ENCODE peak calls at places on chromosomes 5 and 9, in ten cellular contexts. M is tibial nerve, X is sigmoid colon, V is NB4, H is adrenal gland, U is upper lobe of left lung, N is body of pancreas, C is thyroid gland, P is Peyer's patch, B is uterus. R is an unnamed sample.

GRCh38 chr9:19830796-19831195 is 42.0 kb upstream of the SLC24A2 start:
- DNase-seq in N (no peak), M (no peak), X (no peak), B (no peak), P (no peak), C (no peak), U (no peak), V (no peak), H (no peak), R (no peak)

GRCh38 chr5:174736777-174737176 is 12.4 kb downstream of the MSX2 start:
- DNase-seq in U (no peak), V (no peak), M (no peak), H (no peak), B (no peak), X (no peak), C (no peak), N (no peak), P (no peak), R (no peak)

GRCh38 chr5:151480384-151480783 is 33.0 kb downstream of the SLC36A1 start:
- DNase-seq in M (no peak), V (peak), P (no peak), N (peak), H (no peak), X (no peak), B (no peak), U (no peak), C (no peak), R (no peak)

GRCh38 chr9:3528466-3528865 is 2.7 kb upstream of the RFX3 start:
- DNase-seq in C (no peak), X (no peak), N (no peak), M (no peak), B (no peak), P (peak), H (no peak), U (no peak), V (peak), R (no peak)

GRCh38 chr5:107425541-107426031 is 245.2 kb downstream of the EFNA5 start:
- DNase-seq in M (no peak), B (no peak), V (no peak), U (no peak), C (no peak), H (no peak), P (no peak), N (no peak), X (no peak), R (peak)

GRCh38 chr5:96256795-96257470 is 176.1 kb downstream of the PCSK1 start:
- DNase-seq in H (peak), N (peak), U (no peak), V (peak), X (no peak), P (no peak), C (no peak), B (peak), M (no peak), R (no peak)

GRCh38 chr9:78144663-78145377 is 91.1 kb upstream of the CEP78 start:
- DNase-seq in U (no peak), H (no peak), M (no peak), N (no peak), B (no peak), P (no peak), X (no peak), V (peak), C (no peak), R (no peak)

GRCh38 chr9:77166193-77166592 is 11.1 kb upstream of the VPS13A start:
- DNase-seq in H (no peak), N (no peak), V (no peak), X (no peak), C (no peak), U (no peak), B (no peak), P (no peak), M (no peak), R (no peak)

GRCh38 chr5:158777647-158778368 is 321.9 kb downstream of the EBF1 start:
- DNase-seq in X (no peak), P (no peak), U (no peak), N (no peak), B (peak), H (peak), V (no peak), M (no peak), C (no peak), R (no peak)

GRCh38 chr9:385818-386398 is 171.2 kb downstream of the DOCK8 start:
- DNase-seq in V (peak), H (peak), N (peak), P (no peak), B (peak), C (peak), M (peak), X (peak), U (no peak), R (peak)

GRCh38 chr5:55816342-55816741 is 34.8 kb upstream of the IL31RA start:
- DNase-seq in U (no peak), B (no peak), X (no peak), M (no peak), V (peak), H (no peak), N (no peak), P (no peak), C (no peak), R (peak)

GRCh38 chr9:131817627-131818026 is 77.8 kb upstream of the RAPGEF1 start:
- DNase-seq in N (peak), V (no peak), M (no peak), B (no peak), H (no peak), P (no peak), X (no peak), C (no peak), U (no peak), R (no peak)

GRCh38 chr5:181109489-181110013 is 21.4 kb downstream of the OR2V1 start:
- DNase-seq in V (no peak), H (peak), X (peak), B (no peak), P (no peak), N (no peak), U (no peak), C (no peak), M (no peak), R (no peak)

GRCh38 chr5:5383461-5383860 is 39.0 kb upstream of the ICE1 start:
- DNase-seq in V (no peak), M (no peak), B (no peak), U (no peak), C (no peak), H (no peak), N (no peak), P (no peak), X (no peak), R (no peak)

GRCh38 chr5:141835928-141836667 is 42.1 kb downstream of the PCDH1 start:
- DNase-seq in H (no peak), M (no peak), V (no peak), U (no peak), X (no peak), B (no peak), C (no peak), N (no peak), P (no peak), R (no peak)

GRCh38 chr5:72608922-72609321 is 101.7 kb upstream of the ZNF366 start:
- DNase-seq in V (no peak), N (no peak), H (no peak), U (no peak), C (no peak), B (no peak), P (no peak), X (no peak), M (no peak), R (no peak)

GRCh38 chr9:120438111-120438510 is 141.9 kb downstream of the CDK5RAP2 start:
- DNase-seq in H (no peak), X (no peak), N (no peak), M (no peak), U (no peak), P (no peak), V (peak), C (no peak), B (no peak), R (no peak)

GRCh38 chr5:115961413-115962238 is 649 bp upstream of the LVRN start:
- DNase-seq in X (no peak), P (no peak), M (no peak), N (no peak), H (no peak), U (peak), V (no peak), B (no peak), C (peak), R (no peak)

GRCh38 chr5:55222061-55222818 is 4.9 kb downstream of the MCIDAS start:
- DNase-seq in M (no peak), N (no peak), B (no peak), C (no peak), H (no peak), U (peak), X (no peak), P (no peak), V (peak), R (no peak)

GRCh38 chr5:159103086-159103485 is 3.4 kb upstream of the EBF1 start:
- DNase-seq in U (no peak), B (no peak), C (no peak), N (no peak), P (no peak), X (no peak), H (no peak), V (no peak), M (no peak), R (no peak)

GRCh38 chr5:96336351-96336985 is 96.6 kb downstream of the PCSK1 start:
- DNase-seq in X (peak), P (peak), C (peak), M (peak), N (peak), V (peak), B (peak), H (peak), U (no peak), R (no peak)

GRCh38 chr5:115432691-115433090 is 111.9 kb downstream of the FEM1C start:
- DNase-seq in P (no peak), N (no peak), H (no peak), V (no peak), C (no peak), M (no peak), X (no peak), U (no peak), B (no peak), R (no peak)

GRCh38 chr9:107954303-107954702 is 464.7 kb upstream of the KLF4 start:
- DNase-seq in M (peak), H (peak), B (no peak), P (no peak), X (no peak), V (no peak), N (peak), C (no peak), U (no peak), R (no peak)

GRCh38 chr5:65059681-65060598 is 291.2 kb downstream of the CWC27 start:
- DNase-seq in V (no peak), C (no peak), M (no peak), B (no peak), X (no peak), P (no peak), H (no peak), N (no peak), U (peak), R (no peak)

GRCh38 chr9:106482733-106483132 is 380.2 kb upstream of the ZNF462 start:
- DNase-seq in M (no peak), H (no peak), N (no peak), U (no peak), X (no peak), V (peak), C (no peak), B (no peak), P (no peak), R (no peak)

GRCh38 chr5:81044868-81045267 is 84.7 kb downstream of the RASGRF2 start:
- DNase-seq in P (no peak), M (no peak), C (no peak), B (no peak), X (no peak), V (no peak), H (no peak), U (no peak), N (no peak), R (no peak)

GRCh38 chr5:179222246-179223017 is 122.8 kb downstream of the ADAMTS2 start:
- DNase-seq in V (no peak), U (no peak), M (no peak), N (no peak), X (peak), C (no peak), B (no peak), H (no peak), P (no peak), R (no peak)

GRCh38 chr9:91433180-91433579 is 9.5 kb upstream of the NFIL3 start:
- DNase-seq in U (no peak), H (no peak), C (peak), P (no peak), M (no peak), V (peak), N (peak), X (no peak), B (no peak), R (peak)

GRCh38 chr5:158203256-158203655 is 344.3 kb upstream of the CLINT1 start:
- DNase-seq in H (no peak), C (no peak), V (no peak), M (no peak), N (no peak), X (no peak), P (no peak), U (peak), B (no peak), R (no peak)

GRCh38 chr5:172886974-172887491 is 53.0 kb downstream of the ERGIC1 start:
- DNase-seq in U (no peak), M (peak), N (peak), P (no peak), X (peak), H (peak), V (peak), C (peak), B (peak), R (no peak)
- TF ChIP-seq POLR2A in U (no peak), M (no peak), N (no peak), P (no peak), X (peak), H (peak), V (no peak), C (no peak), B (peak), R (no peak)

GRCh38 chr9:127446720-127447415 is 4.3 kb downstream of the RPL12 start:
- DNase-seq in U (no peak), M (no peak), V (peak), B (no peak), P (no peak), C (no peak), X (no peak), N (no peak), H (no peak), R (no peak)
- TF ChIP-seq POLR2A in U (no peak), M (no peak), V (no peak), B (no peak), P (no peak), C (no peak), X (no peak), N (no peak), H (no peak), R (no peak)

DNA sequence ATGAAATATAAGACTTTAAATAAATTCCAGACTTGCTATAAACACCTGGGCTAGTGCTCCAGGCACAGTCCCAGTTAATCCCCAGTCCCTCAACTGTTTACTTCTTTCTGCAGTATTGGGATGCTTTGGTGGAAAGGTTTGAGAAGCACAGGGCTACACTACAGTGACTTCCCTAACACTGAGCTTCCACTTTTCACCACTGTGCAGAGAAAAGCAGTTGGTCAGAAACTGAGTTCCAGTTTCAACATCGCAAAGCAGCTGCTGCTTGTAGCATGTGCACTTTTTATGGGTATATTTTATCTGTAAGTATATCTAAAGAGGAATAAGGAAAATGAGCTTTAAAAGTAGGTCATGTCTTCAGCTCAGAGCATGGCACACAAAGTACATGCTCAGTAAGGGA is 339.7 kb downstream of the NTRK2 start:
- DNase-seq in U (no peak), C (no peak), H (no peak), V (no peak), M (no peak), X (no peak), P (no peak), N (no peak), B (no peak), R (no peak)
- TF ChIP-seq POLR2A in U (no peak), C (no peak), H (no peak), V (no peak), M (no peak), X (no peak), P (no peak), N (no peak), B (no peak), R (no peak)

DNA sequence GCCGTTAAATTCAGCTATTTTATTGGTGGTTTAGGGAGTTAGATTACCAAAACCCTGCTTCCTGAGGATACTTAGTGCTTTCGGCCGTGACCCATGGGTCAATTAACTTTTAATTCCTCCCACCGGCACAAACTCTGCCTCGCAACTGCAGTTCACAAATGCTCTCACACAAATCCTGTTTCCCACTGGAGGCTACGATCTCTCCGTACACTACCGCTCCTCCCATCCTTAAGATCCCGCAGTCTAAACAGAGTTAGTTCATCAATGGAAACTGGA is 440 bp upstream of the NAIF1 start:
- DNase-seq in U (no peak), P (no peak), H (no peak), X (no peak), B (no peak), M (no peak), V (no peak), C (no peak), N (no peak), R (no peak)
- TF ChIP-seq POLR2A in U (no peak), P (peak), H (no peak), X (no peak), B (no peak), M (no peak), V (no peak), C (peak), N (no peak), R (peak)

DNA sequence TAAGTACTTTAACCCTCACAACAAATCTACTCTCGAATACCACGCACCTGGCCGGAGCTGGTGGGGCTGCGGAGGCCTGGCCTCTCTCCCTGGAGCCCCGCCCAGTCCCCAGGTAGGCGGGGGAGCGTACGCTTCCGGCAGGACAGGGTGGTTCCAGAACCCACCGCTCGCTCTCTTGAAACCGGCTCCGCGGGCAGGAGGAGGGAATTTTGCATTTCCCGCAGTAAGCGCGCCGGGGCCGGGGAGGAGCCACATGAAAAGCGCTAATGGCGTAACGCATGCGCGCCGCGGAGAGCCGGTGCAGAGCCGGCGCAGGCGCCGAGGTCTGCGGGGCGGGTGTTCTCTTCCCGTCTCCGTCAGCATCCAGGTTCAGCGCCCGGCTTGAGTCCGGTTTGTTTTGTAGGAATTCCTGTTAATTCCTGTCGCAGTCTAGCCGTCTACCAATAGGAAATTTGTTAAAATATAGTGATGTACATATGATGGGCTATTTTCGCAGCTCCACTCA is 20.8 kb downstream of the CAVIN4 start:
- DNase-seq in U (peak), M (peak), B (peak), V (peak), X (peak), N (peak), P (peak), H (peak), C (peak), R (peak)
- TF ChIP-seq POLR2A in U (no peak), M (no peak), B (no peak), V (no peak), X (no peak), N (no peak), P (no peak), H (no peak), C (no peak), R (peak)

DNA sequence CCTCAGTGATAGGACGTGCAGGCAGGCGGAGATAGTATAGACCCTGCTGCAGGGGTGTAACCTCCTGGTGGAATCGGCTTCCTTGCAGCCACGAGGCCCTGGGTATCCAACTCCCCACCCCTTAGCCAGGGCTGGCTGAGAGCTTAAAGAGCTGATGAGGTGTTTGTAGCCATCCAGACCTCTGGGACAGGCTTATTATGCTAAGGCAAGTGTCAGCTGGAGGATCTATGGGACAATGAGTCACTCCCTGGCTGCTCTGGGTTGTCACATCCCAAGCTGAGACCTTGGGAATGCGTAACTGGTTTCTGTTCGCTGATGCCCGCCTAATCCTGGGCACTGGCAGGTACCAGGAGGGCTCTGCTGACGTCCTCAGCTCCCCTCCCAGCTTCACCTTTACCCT is 38.9 kb downstream of the DAB2IP start:
- DNase-seq in V (no peak), N (no peak), C (no peak), U (no peak), M (no peak), X (no peak), H (peak), B (no peak), P (no peak), R (peak)
- TF ChIP-seq POLR2A in V (no peak), N (no peak), C (no peak), U (no peak), M (no peak), X (no peak), H (no peak), B (no peak), P (no peak), R (no peak)

GRCh38 chr9:32577316-32577715 is 4.4 kb upstream of the NDUFB6 start:
- DNase-seq in X (no peak), N (no peak), B (no peak), U (no peak), C (no peak), M (no peak), H (no peak), P (no peak), V (no peak), R (no peak)
- TF ChIP-seq POLR2A in X (no peak), N (no peak), B (no peak), U (no peak), C (no peak), M (no peak), H (no peak), P (no peak), V (no peak), R (no peak)

GRCh38 chr5:132293992-132294727 is at the start of gene SLC22A4:
- DNase-seq in C (peak), N (peak), V (peak), B (peak), P (peak), H (peak), U (peak), X (peak), M (peak), R (peak)

GRCh38 chr5:132294728-132295504 is 722 bp downstream of the SLC22A4 start:
- DNase-seq in U (peak), N (peak), M (no peak), X (peak), C (peak), V (peak), P (peak), B (peak), H (peak), R (peak)

GRCh38 chr5:132295505-132296411 is 1.6 kb downstream of the SLC22A4 start:
- DNase-seq in V (peak), U (no peak), H (no peak), M (no peak), B (no peak), N (no peak), X (no peak), P (no peak), C (no peak), R (no peak)

GRCh38 chr5:132291026-132291425 is 3.2 kb upstream of the SLC22A4 start:
- DNase-seq in H (no peak), B (no peak), C (no peak), M (no peak), N (no peak), X (no peak), V (no peak), P (no peak), U (no peak), R (no peak)

GRCh38 chr5:132293066-132293991 is 865 bp upstream of the SLC22A4 start:
- DNase-seq in N (peak), V (peak), M (peak), P (peak), B (peak), U (peak), X (peak), C (peak), H (peak), R (peak)
- TF ChIP-seq POLR2A in N (peak), V (peak), M (peak), P (no peak), B (peak), U (peak), X (peak), C (no peak), H (peak), R (peak)

DNA sequence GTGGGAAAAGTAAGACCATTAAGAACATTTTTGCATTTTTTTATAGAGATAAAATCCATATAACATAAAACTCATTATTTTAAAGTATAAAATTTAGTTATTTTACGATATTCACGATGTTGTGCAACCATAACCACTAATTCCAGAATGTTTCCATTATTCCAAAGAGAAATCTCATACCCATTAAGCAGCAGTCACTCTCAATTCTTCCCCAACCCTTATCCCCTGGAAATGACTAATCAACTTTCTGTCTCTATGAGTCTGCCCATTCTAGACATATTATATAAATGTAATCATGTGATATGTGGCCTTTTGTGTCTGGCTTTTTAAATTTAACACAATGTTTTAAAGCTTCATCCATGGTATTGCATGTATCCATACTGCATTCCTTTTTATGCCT is 115.6 kb upstream of the ADAMTSL1 start:
- DNase-seq in B (no peak), X (no peak), H (no peak), V (no peak), M (no peak), N (no peak), C (no peak), U (no peak), P (no peak), R (no peak)
- TF ChIP-seq POLR2A in B (no peak), X (no peak), H (no peak), V (no peak), M (no peak), N (no peak), C (no peak), U (no peak), P (no peak), R (no peak)

R was measured in H54.